ENCODE peak calls at places on chromosomes 16 and 17, in six cellular contexts. One of them, this sample, is unnamed.

GRCh38 chr17:82859431-82860403 is 19.9 kb upstream of the ZNF750 start:
- DNase-seq in OCI-LY7: peak; percentile 40
- DNase-seq in mammary epithelial cell: no peak
- DNase-seq in fibroblast of lung: no peak
- DNase-seq in IMR-90: peak; percentile 70
- DNase-seq in trophoblast cell: peak; percentile 75
- DNase-seq in this sample: no peak

GRCh38 chr16:85650864-85651811 is 37.6 kb downstream of the GINS2 start:
- DNase-seq in IMR-90: no peak
- DNase-seq in trophoblast cell: no peak
- DNase-seq in fibroblast of lung: peak; percentile 21
- DNase-seq in OCI-LY7: peak; percentile 47
- DNase-seq in mammary epithelial cell: no peak
- DNase-seq in this sample: no peak

GRCh38 chr17:81427446-81428120 is 32.3 kb downstream of the BAHCC1 start:
- DNase-seq in fibroblast of lung: no peak
- DNase-seq in trophoblast cell: no peak
- DNase-seq in IMR-90: no peak
- DNase-seq in mammary epithelial cell: no peak
- DNase-seq in OCI-LY7: no peak
- DNase-seq in this sample: no peak

GRCh38 chr17:70239391-70239826 is 70.1 kb downstream of the KCNJ2 start:
- DNase-seq in OCI-LY7: no peak
- DNase-seq in trophoblast cell: no peak
- DNase-seq in mammary epithelial cell: no peak
- DNase-seq in fibroblast of lung: no peak
- DNase-seq in IMR-90: no peak
- DNase-seq in this sample: no peak

GRCh38 chr17:56203430-56203829 is 50.2 kb downstream of the ANKFN1 start:
- DNase-seq in fibroblast of lung: no peak
- DNase-seq in IMR-90: no peak
- DNase-seq in trophoblast cell: no peak
- DNase-seq in mammary epithelial cell: peak; percentile 24
- DNase-seq in OCI-LY7: peak; percentile 67
- DNase-seq in this sample: no peak

GRCh38 chr16:51276335-51276734 is 125.3 kb upstream of the SALL1 start:
- DNase-seq in trophoblast cell: no peak
- DNase-seq in OCI-LY7: no peak
- DNase-seq in mammary epithelial cell: peak; percentile 24
- DNase-seq in IMR-90: no peak
- DNase-seq in fibroblast of lung: no peak
- DNase-seq in this sample: no peak

GRCh38 chr17:74259667-74260524 is 14.1 kb upstream of the DNAI2 start:
- DNase-seq in OCI-LY7: no peak
- DNase-seq in mammary epithelial cell: peak; percentile 25
- DNase-seq in fibroblast of lung: no peak
- DNase-seq in IMR-90: no peak
- DNase-seq in trophoblast cell: no peak
- DNase-seq in this sample: no peak

GRCh38 chr17:7834554-7834890 is 505 bp downstream of the KDM6B start:
- DNase-seq in fibroblast of lung: peak; percentile 51
- DNase-seq in trophoblast cell: peak; percentile 85
- DNase-seq in OCI-LY7: no peak
- DNase-seq in IMR-90: no peak
- DNase-seq in mammary epithelial cell: peak; percentile 58
- DNase-seq in this sample: no peak

GRCh38 chr17:79664925-79665738 is 54.3 kb upstream of the RBFOX3 start:
- DNase-seq in fibroblast of lung: peak; percentile 67
- DNase-seq in mammary epithelial cell: peak; percentile 19
- DNase-seq in OCI-LY7: no peak
- DNase-seq in trophoblast cell: peak; percentile 5
- DNase-seq in IMR-90: no peak
- DNase-seq in this sample: no peak

GRCh38 chr17:64992325-64992802 is 64.2 kb downstream of the GNA13 start:
- DNase-seq in mammary epithelial cell: peak; percentile 98
- DNase-seq in fibroblast of lung: no peak
- DNase-seq in OCI-LY7: no peak
- DNase-seq in IMR-90: peak; percentile 52
- DNase-seq in trophoblast cell: peak; percentile 91
- DNase-seq in this sample: peak; percentile 94

GRCh38 chr17:39962642-39963220 is at the start of gene GSDMA:
- DNase-seq in OCI-LY7: peak; percentile 15
- DNase-seq in fibroblast of lung: no peak
- DNase-seq in trophoblast cell: no peak
- DNase-seq in IMR-90: no peak
- DNase-seq in mammary epithelial cell: no peak
- DNase-seq in this sample: no peak

GRCh38 chr16:35176449-35176848 is 1717.0 kb downstream of the TP53TG3F start:
- DNase-seq in mammary epithelial cell: no peak
- DNase-seq in fibroblast of lung: no peak
- DNase-seq in OCI-LY7: no peak
- DNase-seq in IMR-90: no peak
- DNase-seq in trophoblast cell: no peak
- DNase-seq in this sample: no peak

GRCh38 chr16:20871935-20872815 is 28.0 kb downstream of the DCUN1D3 start:
- DNase-seq in fibroblast of lung: no peak
- DNase-seq in OCI-LY7: no peak
- DNase-seq in trophoblast cell: no peak
- DNase-seq in IMR-90: no peak
- DNase-seq in mammary epithelial cell: no peak
- DNase-seq in this sample: no peak

GRCh38 chr17:7443499-7444485 is 1.1 kb upstream of the CHRNB1 start:
- DNase-seq in IMR-90: peak; percentile 75
- DNase-seq in OCI-LY7: no peak
- DNase-seq in fibroblast of lung: peak; percentile 52
- DNase-seq in mammary epithelial cell: peak; percentile 90
- DNase-seq in trophoblast cell: no peak
- DNase-seq in this sample: no peak

GRCh38 chr17:39598047-39598481 is 9.7 kb downstream of the NEUROD2 start:
- DNase-seq in OCI-LY7: no peak
- DNase-seq in trophoblast cell: no peak
- DNase-seq in IMR-90: no peak
- DNase-seq in mammary epithelial cell: no peak
- DNase-seq in fibroblast of lung: no peak
- DNase-seq in this sample: no peak

GRCh38 chr16:2883027-2883846 is at the start of gene FLYWCH2:
- DNase-seq in fibroblast of lung: peak; percentile 96
- DNase-seq in IMR-90: peak; percentile 93
- DNase-seq in OCI-LY7: peak; percentile 97
- DNase-seq in trophoblast cell: peak; percentile 96
- DNase-seq in mammary epithelial cell: peak; percentile 96
- DNase-seq in this sample: peak; percentile 75

GRCh38 chr17:29042026-29042678 is 789 bp upstream of the PIPOX start:
- DNase-seq in mammary epithelial cell: no peak
- DNase-seq in IMR-90: no peak
- DNase-seq in fibroblast of lung: no peak
- DNase-seq in OCI-LY7: no peak
- DNase-seq in trophoblast cell: no peak
- DNase-seq in this sample: no peak

GRCh38 chr17:62740066-62740465 is 68.0 kb downstream of the MARCHF10 start:
- DNase-seq in OCI-LY7: no peak
- DNase-seq in fibroblast of lung: no peak
- DNase-seq in trophoblast cell: peak; percentile 43
- DNase-seq in IMR-90: peak; percentile 42
- DNase-seq in mammary epithelial cell: no peak
- DNase-seq in this sample: no peak

GRCh38 chr16:50954469-50954868 is 196.6 kb downstream of the SALL1 start:
- DNase-seq in OCI-LY7: no peak
- DNase-seq in trophoblast cell: no peak
- DNase-seq in mammary epithelial cell: no peak
- DNase-seq in IMR-90: no peak
- DNase-seq in fibroblast of lung: no peak
- DNase-seq in this sample: no peak

GRCh38 chr16:49353650-49354049 is 20.0 kb upstream of the C16orf78 start:
- DNase-seq in trophoblast cell: no peak
- DNase-seq in IMR-90: no peak
- DNase-seq in OCI-LY7: no peak
- DNase-seq in mammary epithelial cell: no peak
- DNase-seq in fibroblast of lung: no peak
- DNase-seq in this sample: no peak

GRCh38 chr16:80158766-80159165 is 382.0 kb upstream of the DYNLRB2 start:
- DNase-seq in fibroblast of lung: peak; percentile 58
- DNase-seq in IMR-90: peak; percentile 87
- DNase-seq in trophoblast cell: no peak
- DNase-seq in mammary epithelial cell: peak; percentile 95
- DNase-seq in OCI-LY7: no peak
- DNase-seq in this sample: peak; percentile 83

GRCh38 chr17:18380471-18381157 is 3.0 kb downstream of the EVPLL start:
- DNase-seq in mammary epithelial cell: no peak
- DNase-seq in fibroblast of lung: no peak
- DNase-seq in IMR-90: no peak
- DNase-seq in OCI-LY7: no peak
- DNase-seq in trophoblast cell: no peak
- DNase-seq in this sample: no peak

GRCh38 chr16:77788196-77789084 is at the start of gene VAT1L:
- DNase-seq in trophoblast cell: no peak
- DNase-seq in mammary epithelial cell: peak; percentile 51
- DNase-seq in fibroblast of lung: peak; percentile 66
- DNase-seq in OCI-LY7: no peak
- DNase-seq in IMR-90: peak; percentile 63
- DNase-seq in this sample: no peak

GRCh38 chr17:66491213-66491612 is 188.8 kb downstream of the PRKCA start:
- DNase-seq in IMR-90: no peak
- DNase-seq in trophoblast cell: no peak
- DNase-seq in mammary epithelial cell: no peak
- DNase-seq in OCI-LY7: peak; percentile 24
- DNase-seq in fibroblast of lung: no peak
- DNase-seq in this sample: no peak

GRCh38 chr17:66493283-66494019 is 191.0 kb downstream of the PRKCA start:
- DNase-seq in trophoblast cell: no peak
- DNase-seq in fibroblast of lung: peak; percentile 67
- DNase-seq in mammary epithelial cell: peak; percentile 58
- DNase-seq in IMR-90: peak; percentile 74
- DNase-seq in OCI-LY7: no peak
- DNase-seq in this sample: no peak

GRCh38 chr17:66491665-66492064 is 189.3 kb downstream of the PRKCA start:
- DNase-seq in trophoblast cell: no peak
- DNase-seq in mammary epithelial cell: no peak
- DNase-seq in IMR-90: no peak
- DNase-seq in fibroblast of lung: no peak
- DNase-seq in OCI-LY7: no peak
- DNase-seq in this sample: no peak

GRCh38 chr17:66492500-66493123 is 190.2 kb downstream of the PRKCA start:
- DNase-seq in OCI-LY7: no peak
- DNase-seq in trophoblast cell: no peak
- DNase-seq in IMR-90: no peak
- DNase-seq in fibroblast of lung: peak; percentile 48
- DNase-seq in mammary epithelial cell: no peak
- DNase-seq in this sample: no peak

DNA sequence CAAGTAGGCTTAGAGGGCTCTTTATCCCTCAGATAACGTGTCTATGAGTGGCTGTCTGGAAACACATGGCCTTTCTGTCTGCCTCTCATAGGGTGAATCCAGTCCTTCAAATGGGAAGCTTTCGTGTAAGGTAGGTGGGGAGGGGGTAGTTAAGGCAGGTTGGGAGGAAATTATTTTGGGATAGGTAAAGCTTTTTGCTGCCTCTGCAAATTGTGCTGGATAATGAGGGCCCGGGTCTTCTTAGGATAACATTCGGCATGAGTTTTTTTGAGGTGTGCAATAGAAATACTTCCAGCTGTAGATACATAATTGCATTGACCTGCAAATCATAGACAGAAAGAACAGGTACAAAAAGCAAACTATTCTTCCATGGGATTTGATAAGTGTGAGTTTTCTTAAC is 189.7 kb downstream of the PRKCA start:
- DNase-seq in IMR-90: no peak
- DNase-seq in mammary epithelial cell: no peak
- DNase-seq in trophoblast cell: no peak
- DNase-seq in OCI-LY7: no peak
- DNase-seq in fibroblast of lung: no peak
- DNase-seq in this sample: no peak
- H3K4me2 ChIP-seq in IMR-90: no peak overlapping the region
- H3K4me2 ChIP-seq in mammary epithelial cell: no peak overlapping the region
- H3K4me2 ChIP-seq in trophoblast cell: no peak overlapping the region
- H3K4me2 ChIP-seq in OCI-LY7: no peak overlapping the region
- H3K4me2 ChIP-seq in fibroblast of lung: no peak overlapping the region
- H3K4me2 ChIP-seq in this sample: no peak overlapping the region

DNA sequence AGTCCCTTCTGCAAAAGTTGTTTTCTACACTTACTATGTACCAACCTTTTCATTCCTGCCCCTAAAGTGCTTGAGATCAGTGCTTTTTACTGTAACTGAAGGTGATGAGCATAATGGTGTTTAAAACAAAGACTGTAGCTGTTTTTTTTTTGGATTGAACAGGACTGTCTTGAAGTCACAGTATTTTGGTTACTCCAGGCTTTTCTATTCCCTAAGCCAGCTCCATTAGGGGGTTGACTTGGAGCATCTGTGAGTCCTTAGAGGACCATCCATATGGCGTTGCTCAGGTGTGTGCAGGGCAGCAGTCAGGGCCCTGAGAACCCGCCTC is 29.0 kb upstream of the LGALS9 start:
- DNase-seq in trophoblast cell: no peak
- DNase-seq in mammary epithelial cell: no peak
- DNase-seq in IMR-90: no peak
- DNase-seq in fibroblast of lung: no peak
- DNase-seq in OCI-LY7: no peak
- DNase-seq in this sample: no peak
- H3K4me2 ChIP-seq in trophoblast cell: no peak overlapping the region
- H3K4me2 ChIP-seq in mammary epithelial cell: no peak overlapping the region
- H3K4me2 ChIP-seq in IMR-90: no peak overlapping the region
- H3K4me2 ChIP-seq in fibroblast of lung: no peak overlapping the region
- H3K4me2 ChIP-seq in OCI-LY7: no peak overlapping the region
- H3K4me2 ChIP-seq in this sample: no peak overlapping the region

GRCh38 chr17:48908047-48908843 is at the start of gene UBE2Z:
- DNase-seq in trophoblast cell: peak; percentile 95
- DNase-seq in IMR-90: peak; percentile 95
- DNase-seq in mammary epithelial cell: peak; percentile 95
- DNase-seq in fibroblast of lung: peak; percentile 97
- DNase-seq in OCI-LY7: peak; percentile 95
- DNase-seq in this sample: peak; percentile 72
- H3K4me2 ChIP-seq in trophoblast cell: peak within 1 kb of the TSS; percentile 97
- H3K4me2 ChIP-seq in IMR-90: peak within 1 kb of the TSS; percentile 99
- H3K4me2 ChIP-seq in mammary epithelial cell: peak within 1 kb of the TSS; percentile 93
- H3K4me2 ChIP-seq in fibroblast of lung: peak within 1 kb of the TSS; percentile 98
- H3K4me2 ChIP-seq in OCI-LY7: peak within 1 kb of the TSS; percentile 97
- H3K4me2 ChIP-seq in this sample: peak within 1 kb of the TSS; percentile 97

DNA sequence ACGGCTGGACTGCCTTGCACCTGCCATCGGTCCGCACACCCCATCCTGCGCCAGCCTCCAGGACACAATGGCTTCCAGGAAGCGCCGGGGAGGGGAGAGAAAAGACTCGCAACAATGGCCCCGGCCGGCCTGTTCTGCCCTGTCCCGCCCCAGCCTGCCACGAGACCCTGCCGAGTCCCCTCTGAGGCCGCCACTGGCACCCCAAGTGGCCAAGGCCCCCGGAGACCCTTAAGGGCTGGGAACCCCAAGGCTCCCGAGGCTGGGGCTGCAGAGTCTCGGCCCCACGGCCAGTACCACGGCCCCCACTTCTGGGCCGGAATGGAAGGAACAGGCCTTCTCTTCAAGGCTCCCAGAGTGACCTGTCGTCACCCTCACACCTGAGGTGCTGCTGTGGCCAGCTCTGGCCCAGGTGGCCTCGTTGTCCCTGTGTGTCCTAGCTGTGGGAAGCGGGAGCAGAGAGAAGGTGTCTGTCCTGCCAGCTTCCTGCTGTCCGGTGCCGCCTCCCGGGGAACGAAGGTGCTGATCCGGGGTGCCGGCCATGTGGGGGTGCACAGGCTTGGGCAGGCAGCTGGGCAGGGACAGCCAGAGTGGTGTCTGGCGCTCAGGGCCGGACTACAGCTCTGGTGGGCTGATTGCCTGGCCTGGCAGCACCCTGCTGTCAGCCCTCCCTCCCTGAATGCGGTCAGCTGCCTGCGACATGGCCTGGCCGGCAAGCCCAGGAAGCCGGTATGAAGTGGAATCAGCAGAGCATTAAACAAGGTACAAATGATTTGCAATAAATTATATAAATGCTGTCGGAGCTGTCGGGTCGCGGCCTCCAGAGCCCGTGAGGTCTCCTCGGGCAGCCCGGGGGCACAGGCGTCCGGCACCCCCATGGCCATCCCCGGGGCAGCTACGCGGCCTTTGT is 8.2 kb upstream of the CACNA1H start:
- DNase-seq in OCI-LY7: no peak
- DNase-seq in IMR-90: no peak
- DNase-seq in mammary epithelial cell: no peak
- DNase-seq in trophoblast cell: no peak
- DNase-seq in fibroblast of lung: no peak
- DNase-seq in this sample: no peak
- H3K4me2 ChIP-seq in OCI-LY7: no peak overlapping the region
- H3K4me2 ChIP-seq in IMR-90: no peak overlapping the region
- H3K4me2 ChIP-seq in mammary epithelial cell: no peak overlapping the region
- H3K4me2 ChIP-seq in trophoblast cell: no peak overlapping the region
- H3K4me2 ChIP-seq in fibroblast of lung: no peak overlapping the region
- H3K4me2 ChIP-seq in this sample: no peak overlapping the region